ENCODE peak calls at places on chromosomes 3 and 15, in six cellular contexts. K is mammary epithelial cell, E is HCT116, A is spleen, R is psoas muscle, M is RWPE2. S is an unnamed sample.
A peak's percentile ranks its signal among the peaks of the same experiment; 100 is the strongest.

GRCh38 chr15:52566889-52567288 is 1.9 kb downstream of the ARPP19 start:
- DNase-seq in A (no peak), M (no peak), K (no peak), R (no peak), E (no peak), S (no peak)

GRCh38 chr15:101676965-101677364 is 24.8 kb upstream of the TM2D3 start:
- DNase-seq in E (no peak), K (no peak), M (no peak), R (no peak), A (no peak), S (no peak)

GRCh38 chr3:10169000-10169496 is 4.3 kb downstream of the IRAK2 start:
- DNase-seq in A (no peak), R (no peak), K (peak; percentile 48), M (no peak), E (no peak), S (no peak)

GRCh38 chr3:43873723-43874122 is 183.0 kb downstream of the ABHD5 start:
- DNase-seq in R (no peak), A (no peak), M (no peak), E (no peak), K (no peak), S (no peak)

GRCh38 chr3:58116985-58117384 is 93.8 kb downstream of the DNASE1L3 start:
- DNase-seq in K (no peak), M (no peak), A (no peak), E (no peak), R (no peak), S (no peak)

GRCh38 chr3:55750525-55750924 is 263.4 kb upstream of the WNT5A start:
- DNase-seq in A (no peak), K (peak; percentile 91), R (no peak), E (no peak), M (peak; percentile 66), S (no peak)

GRCh38 chr3:117616213-117616612 is 906.6 kb downstream of the TUSC7 start:
- DNase-seq in M (no peak), A (no peak), E (no peak), K (no peak), R (no peak), S (no peak)

GRCh38 chr15:47618216-47618615 is 99.1 kb upstream of the SEMA6D start:
- DNase-seq in K (no peak), M (no peak), E (no peak), A (no peak), R (no peak), S (no peak)

GRCh38 chr15:60095711-60096110 is 91.6 kb downstream of the FOXB1 start:
- DNase-seq in E (no peak), A (no peak), K (no peak), M (no peak), R (no peak), S (no peak)

GRCh38 chr15:49731187-49731828 is 110.5 kb downstream of the DTWD1 start:
- DNase-seq in E (no peak), M (no peak), K (no peak), A (no peak), R (no peak), S (no peak)

GRCh38 chr3:5007873-5008272 is 28.6 kb downstream of the BHLHE40 start:
- DNase-seq in E (no peak), K (no peak), M (no peak), R (no peak), A (peak; percentile 19), S (no peak)

GRCh38 chr3:61966200-61966599 is 404.8 kb downstream of the PTPRG start:
- DNase-seq in R (no peak), A (no peak), M (no peak), K (peak; percentile 83), E (peak; percentile 31), S (no peak)

GRCh38 chr3:73719877-73720276 is 95.1 kb upstream of the PDZRN3 start:
- DNase-seq in K (no peak), A (no peak), E (no peak), M (no peak), R (peak; percentile 18), S (peak; percentile 26)

GRCh38 chr3:4281991-4282390 is 21.2 kb upstream of the SETMAR start:
- DNase-seq in K (no peak), M (no peak), R (no peak), A (no peak), E (no peak), S (no peak)

GRCh38 chr3:127746400-127747057 is 73.8 kb downstream of the ABTB1 start:
- DNase-seq in M (peak; percentile 38), E (no peak), K (no peak), R (no peak), A (peak; percentile 31), S (no peak)
- H3K4me1 ChIP-seq in M (peaks cover 42% of the 10 kb centered on the region), E (peaks cover 16% of the 10 kb centered on the region), K (peaks cover 47% of the 10 kb centered on the region), R (peaks cover 58% of the 10 kb centered on the region), A (peaks cover 7% of the 10 kb centered on the region), S (peaks cover 6% of the 10 kb centered on the region)

GRCh38 chr15:57424628-57425405 is 48.5 kb downstream of the CGNL1 start:
- DNase-seq in M (no peak), K (no peak), R (no peak), A (no peak), E (no peak), S (no peak)
- H3K4me1 ChIP-seq in M (no peaks in the 10 kb centered on the region), K (peaks cover 6% of the 10 kb centered on the region), R (no peaks in the 10 kb centered on the region), A (no peaks in the 10 kb centered on the region), E (no peaks in the 10 kb centered on the region), S (peaks cover 1% of the 10 kb centered on the region)

DNA sequence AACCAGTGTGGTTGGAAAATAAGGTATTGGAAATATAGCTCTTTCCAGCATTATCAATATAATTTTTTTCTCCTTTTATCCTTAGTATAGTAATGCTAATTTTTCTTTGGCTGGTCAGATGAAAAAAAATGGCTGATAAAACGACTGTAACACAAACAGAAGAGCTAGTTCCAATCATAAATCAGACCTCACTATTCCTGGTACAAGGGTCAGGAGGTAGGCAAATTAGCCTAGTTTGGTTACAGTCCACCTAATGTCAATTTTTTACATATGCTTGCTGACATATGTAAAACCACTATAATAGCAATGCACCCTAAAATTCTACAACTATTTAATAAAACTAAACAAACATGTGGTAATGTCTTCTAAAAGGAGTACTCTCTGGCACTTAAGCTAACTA is 19.9 kb upstream of the VPS39 start:
- DNase-seq in R (no peak), M (no peak), A (no peak), K (no peak), E (no peak), S (no peak)
- H3K4me1 ChIP-seq in R (no peaks in the 10 kb centered on the region), M (no peaks in the 10 kb centered on the region), A (no peaks in the 10 kb centered on the region), K (no peaks in the 10 kb centered on the region), E (no peaks in the 10 kb centered on the region), S (no peaks in the 10 kb centered on the region)

GRCh38 chr3:52087728-52088127 is 31.4 kb upstream of the DUSP7 start:
- DNase-seq in K (no peak), R (no peak), M (no peak), E (no peak), A (peak; percentile 38), S (no peak)
- H3K4me1 ChIP-seq in K (peaks cover 20% of the 10 kb centered on the region), R (peaks cover 17% of the 10 kb centered on the region), M (peaks cover 10% of the 10 kb centered on the region), E (peaks cover 23% of the 10 kb centered on the region), A (no peaks in the 10 kb centered on the region), S (no peaks in the 10 kb centered on the region)

GRCh38 chr3:25781145-25781757 is 2.0 kb downstream of the NGLY1 start:
- DNase-seq in M (no peak), A (no peak), K (no peak), R (no peak), E (no peak), S (no peak)
- H3K4me1 ChIP-seq in M (peaks cover 5% of the 10 kb centered on the region), A (peaks cover 16% of the 10 kb centered on the region), K (peaks cover 15% of the 10 kb centered on the region), R (peaks cover 16% of the 10 kb centered on the region), E (peaks cover 3% of the 10 kb centered on the region), S (peaks cover 5% of the 10 kb centered on the region)